ENCODE peak calls at places on chromosomes 1 and 21, in nine cellular contexts. One of them, this sample, is unnamed.
A peak's percentile ranks its signal among the peaks of the same experiment; 100 is the strongest.

GRCh38 chr1:115432061-115432460 is 94.0 kb upstream of the NGF start:
- DNase-seq in left ventricle myocardium inferior: no peak
- DNase-seq in prostate gland: no peak
- DNase-seq in CD8-positive, alpha-beta T cell: no peak
- DNase-seq in SJSA1: no peak
- DNase-seq in heart right ventricle: no peak
- DNase-seq in uterus: no peak
- DNase-seq in iPS DF 6.9: no peak
- DNase-seq in CD8-positive, alpha-beta memory T cell: no peak
- DNase-seq in this sample: no peak

GRCh38 chr1:205600085-205600484 is 31.7 kb downstream of the ELK4 start:
- DNase-seq in SJSA1: no peak
- DNase-seq in uterus: no peak
- DNase-seq in iPS DF 6.9: no peak
- DNase-seq in CD8-positive, alpha-beta T cell: peak; percentile 5
- DNase-seq in prostate gland: no peak
- DNase-seq in CD8-positive, alpha-beta memory T cell: no peak
- DNase-seq in heart right ventricle: no peak
- DNase-seq in left ventricle myocardium inferior: no peak
- DNase-seq in this sample: no peak

GRCh38 chr1:218401896-218402770 is 57.0 kb downstream of the TGFB2 start:
- DNase-seq in CD8-positive, alpha-beta T cell: no peak
- DNase-seq in uterus: no peak
- DNase-seq in prostate gland: no peak
- DNase-seq in SJSA1: no peak
- DNase-seq in left ventricle myocardium inferior: no peak
- DNase-seq in CD8-positive, alpha-beta memory T cell: no peak
- DNase-seq in heart right ventricle: no peak
- DNase-seq in iPS DF 6.9: no peak
- DNase-seq in this sample: no peak

GRCh38 chr1:2910211-2910610 is 108.7 kb upstream of the TTC34 start:
- DNase-seq in iPS DF 6.9: no peak
- DNase-seq in CD8-positive, alpha-beta memory T cell: no peak
- DNase-seq in uterus: no peak
- DNase-seq in heart right ventricle: no peak
- DNase-seq in CD8-positive, alpha-beta T cell: no peak
- DNase-seq in left ventricle myocardium inferior: no peak
- DNase-seq in SJSA1: no peak
- DNase-seq in prostate gland: no peak
- DNase-seq in this sample: no peak

GRCh38 chr1:160124709-160125478 is 9.3 kb downstream of the ATP1A2 start:
- DNase-seq in prostate gland: no peak
- DNase-seq in uterus: no peak
- DNase-seq in CD8-positive, alpha-beta memory T cell: no peak
- DNase-seq in SJSA1: peak; percentile 88
- DNase-seq in CD8-positive, alpha-beta T cell: no peak
- DNase-seq in heart right ventricle: no peak
- DNase-seq in left ventricle myocardium inferior: no peak
- DNase-seq in iPS DF 6.9: no peak
- DNase-seq in this sample: peak; percentile 71

GRCh38 chr1:16073490-16074104 is at the start of gene FAM131C:
- DNase-seq in uterus: no peak
- DNase-seq in prostate gland: no peak
- DNase-seq in iPS DF 6.9: no peak
- DNase-seq in left ventricle myocardium inferior: no peak
- DNase-seq in CD8-positive, alpha-beta T cell: peak; percentile 59
- DNase-seq in heart right ventricle: no peak
- DNase-seq in CD8-positive, alpha-beta memory T cell: peak; percentile 30
- DNase-seq in SJSA1: no peak
- DNase-seq in this sample: peak; percentile 97

GRCh38 chr1:82991569-82991968 is 1007.4 kb downstream of the TTLL7 start:
- DNase-seq in CD8-positive, alpha-beta T cell: no peak
- DNase-seq in CD8-positive, alpha-beta memory T cell: no peak
- DNase-seq in iPS DF 6.9: no peak
- DNase-seq in SJSA1: no peak
- DNase-seq in left ventricle myocardium inferior: no peak
- DNase-seq in uterus: no peak
- DNase-seq in prostate gland: no peak
- DNase-seq in heart right ventricle: no peak
- DNase-seq in this sample: no peak

GRCh38 chr1:98496246-98496995 is 165.1 kb upstream of the SNX7 start:
- DNase-seq in iPS DF 6.9: no peak
- DNase-seq in CD8-positive, alpha-beta T cell: no peak
- DNase-seq in left ventricle myocardium inferior: no peak
- DNase-seq in SJSA1: no peak
- DNase-seq in CD8-positive, alpha-beta memory T cell: no peak
- DNase-seq in prostate gland: no peak
- DNase-seq in heart right ventricle: no peak
- DNase-seq in uterus: no peak
- DNase-seq in this sample: no peak

GRCh38 chr1:50268049-50268448 is 155.2 kb downstream of the DMRTA2 start:
- DNase-seq in iPS DF 6.9: no peak
- DNase-seq in prostate gland: no peak
- DNase-seq in left ventricle myocardium inferior: no peak
- DNase-seq in CD8-positive, alpha-beta T cell: no peak
- DNase-seq in heart right ventricle: no peak
- DNase-seq in CD8-positive, alpha-beta memory T cell: no peak
- DNase-seq in SJSA1: no peak
- DNase-seq in uterus: no peak
- DNase-seq in this sample: peak; percentile 68

GRCh38 chr1:21638531-21639341 is 30.4 kb downstream of the RAP1GAP start:
- DNase-seq in CD8-positive, alpha-beta T cell: no peak
- DNase-seq in uterus: no peak
- DNase-seq in SJSA1: no peak
- DNase-seq in iPS DF 6.9: no peak
- DNase-seq in left ventricle myocardium inferior: peak; percentile 22
- DNase-seq in prostate gland: no peak
- DNase-seq in heart right ventricle: no peak
- DNase-seq in CD8-positive, alpha-beta memory T cell: no peak
- DNase-seq in this sample: no peak

GRCh38 chr1:41387667-41388091 is 26.4 kb downstream of the FOXO6 start:
- DNase-seq in iPS DF 6.9: peak; percentile 66
- DNase-seq in prostate gland: peak; percentile 92
- DNase-seq in CD8-positive, alpha-beta T cell: no peak
- DNase-seq in left ventricle myocardium inferior: peak; percentile 87
- DNase-seq in CD8-positive, alpha-beta memory T cell: no peak
- DNase-seq in uterus: peak; percentile 93
- DNase-seq in SJSA1: no peak
- DNase-seq in heart right ventricle: peak; percentile 87
- DNase-seq in this sample: peak; percentile 95

GRCh38 chr1:82600314-82600713 is 799.6 kb downstream of the ADGRL2 start:
- DNase-seq in CD8-positive, alpha-beta memory T cell: no peak
- DNase-seq in iPS DF 6.9: no peak
- DNase-seq in left ventricle myocardium inferior: no peak
- DNase-seq in CD8-positive, alpha-beta T cell: no peak
- DNase-seq in SJSA1: no peak
- DNase-seq in prostate gland: no peak
- DNase-seq in heart right ventricle: no peak
- DNase-seq in uterus: no peak
- DNase-seq in this sample: no peak

GRCh38 chr1:234111458-234112142 is 207.1 kb downstream of the SLC35F3 start:
- DNase-seq in uterus: no peak
- DNase-seq in left ventricle myocardium inferior: peak; percentile 33
- DNase-seq in iPS DF 6.9: peak; percentile 61
- DNase-seq in SJSA1: no peak
- DNase-seq in prostate gland: peak; percentile 5
- DNase-seq in CD8-positive, alpha-beta T cell: no peak
- DNase-seq in CD8-positive, alpha-beta memory T cell: no peak
- DNase-seq in heart right ventricle: peak; percentile 27
- DNase-seq in this sample: peak; percentile 47

GRCh38 chr1:234109840-234110239 is 205.4 kb downstream of the SLC35F3 start:
- DNase-seq in SJSA1: no peak
- DNase-seq in prostate gland: no peak
- DNase-seq in left ventricle myocardium inferior: no peak
- DNase-seq in CD8-positive, alpha-beta memory T cell: no peak
- DNase-seq in iPS DF 6.9: no peak
- DNase-seq in CD8-positive, alpha-beta T cell: no peak
- DNase-seq in uterus: no peak
- DNase-seq in heart right ventricle: no peak
- DNase-seq in this sample: no peak

GRCh38 chr1:234106032-234106431 is 201.6 kb downstream of the SLC35F3 start:
- DNase-seq in CD8-positive, alpha-beta memory T cell: no peak
- DNase-seq in SJSA1: no peak
- DNase-seq in prostate gland: no peak
- DNase-seq in heart right ventricle: no peak
- DNase-seq in iPS DF 6.9: no peak
- DNase-seq in uterus: no peak
- DNase-seq in left ventricle myocardium inferior: no peak
- DNase-seq in CD8-positive, alpha-beta T cell: no peak
- DNase-seq in this sample: no peak

GRCh38 chr1:234107416-234108021 is 203.0 kb downstream of the SLC35F3 start:
- DNase-seq in left ventricle myocardium inferior: no peak
- DNase-seq in prostate gland: peak; percentile 19
- DNase-seq in iPS DF 6.9: no peak
- DNase-seq in heart right ventricle: no peak
- DNase-seq in CD8-positive, alpha-beta memory T cell: no peak
- DNase-seq in CD8-positive, alpha-beta T cell: no peak
- DNase-seq in uterus: no peak
- DNase-seq in SJSA1: no peak
- DNase-seq in this sample: no peak

DNA sequence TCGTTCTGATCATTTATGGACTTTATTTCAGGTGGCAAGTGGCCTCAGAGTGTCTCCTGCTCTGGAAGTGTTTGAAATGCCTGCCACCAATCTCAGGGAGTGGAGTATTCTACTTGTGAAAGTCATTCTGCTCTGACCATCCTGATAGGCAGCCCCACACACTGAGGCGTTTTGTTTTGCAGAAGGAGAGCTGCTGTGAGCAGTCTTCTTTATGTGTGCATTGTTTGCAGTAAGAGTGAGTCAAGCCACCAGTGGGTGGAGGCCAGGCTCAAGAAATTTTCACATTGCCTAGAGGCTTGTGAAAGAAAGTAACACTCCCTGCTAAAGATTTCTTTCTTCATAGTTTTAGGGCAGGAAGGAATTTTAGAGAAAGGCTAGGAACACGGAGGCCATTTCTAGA is 204.4 kb downstream of the SLC35F3 start:
- DNase-seq in heart right ventricle: no peak
- DNase-seq in left ventricle myocardium inferior: no peak
- DNase-seq in iPS DF 6.9: no peak
- DNase-seq in SJSA1: no peak
- DNase-seq in CD8-positive, alpha-beta memory T cell: no peak
- DNase-seq in prostate gland: no peak
- DNase-seq in uterus: no peak
- DNase-seq in CD8-positive, alpha-beta T cell: no peak
- DNase-seq in this sample: no peak
- H3K27me3 ChIP-seq in heart right ventricle: peaks cover 10% of the 10 kb centered on the region
- H3K27me3 ChIP-seq in left ventricle myocardium inferior: peaks cover 33% of the 10 kb centered on the region
- H3K27me3 ChIP-seq in iPS DF 6.9: no peaks in the 10 kb centered on the region
- H3K27me3 ChIP-seq in SJSA1: peaks cover 5% of the 10 kb centered on the region
- H3K27me3 ChIP-seq in CD8-positive, alpha-beta memory T cell: no peaks in the 10 kb centered on the region
- H3K27me3 ChIP-seq in prostate gland: no peaks in the 10 kb centered on the region
- H3K27me3 ChIP-seq in uterus: no peaks in the 10 kb centered on the region
- H3K27me3 ChIP-seq in CD8-positive, alpha-beta T cell: no peaks in the 10 kb centered on the region
- H3K27me3 ChIP-seq in this sample: no peaks in the 10 kb centered on the region

GRCh38 chr1:183554577-183554976 is 35.7 kb downstream of the NCF2 start:
- DNase-seq in heart right ventricle: no peak
- DNase-seq in iPS DF 6.9: no peak
- DNase-seq in left ventricle myocardium inferior: no peak
- DNase-seq in CD8-positive, alpha-beta T cell: no peak
- DNase-seq in CD8-positive, alpha-beta memory T cell: no peak
- DNase-seq in prostate gland: no peak
- DNase-seq in uterus: no peak
- DNase-seq in SJSA1: no peak
- DNase-seq in this sample: no peak
- H3K36me3 ChIP-seq in heart right ventricle: peaks cover 88% of the 10 kb centered on the region
- H3K36me3 ChIP-seq in iPS DF 6.9: peaks cover 9% of the 10 kb centered on the region
- H3K36me3 ChIP-seq in left ventricle myocardium inferior: peaks cover 58% of the 10 kb centered on the region
- H3K36me3 ChIP-seq in CD8-positive, alpha-beta T cell: peaks cover 26% of the 10 kb centered on the region
- H3K36me3 ChIP-seq in CD8-positive, alpha-beta memory T cell: peaks cover 34% of the 10 kb centered on the region
- H3K36me3 ChIP-seq in prostate gland: no peaks in the 10 kb centered on the region
- H3K36me3 ChIP-seq in uterus: no peaks in the 10 kb centered on the region
- H3K36me3 ChIP-seq in SJSA1: peaks cover 59% of the 10 kb centered on the region
- H3K36me3 ChIP-seq in this sample: peaks cover 9% of the 10 kb centered on the region

GRCh38 chr1:183423541-183423940 is 5.4 kb upstream of the NMNAT2 start:
- DNase-seq in CD8-positive, alpha-beta memory T cell: no peak
- DNase-seq in left ventricle myocardium inferior: no peak
- DNase-seq in iPS DF 6.9: no peak
- DNase-seq in prostate gland: no peak
- DNase-seq in uterus: no peak
- DNase-seq in heart right ventricle: no peak
- DNase-seq in CD8-positive, alpha-beta T cell: no peak
- DNase-seq in SJSA1: no peak
- DNase-seq in this sample: no peak
- H3K27me3 ChIP-seq in CD8-positive, alpha-beta memory T cell: peaks cover 8% of the 10 kb centered on the region
- H3K27me3 ChIP-seq in left ventricle myocardium inferior: peaks cover 40% of the 10 kb centered on the region
- H3K27me3 ChIP-seq in iPS DF 6.9: no peaks in the 10 kb centered on the region
- H3K27me3 ChIP-seq in prostate gland: no peaks in the 10 kb centered on the region
- H3K27me3 ChIP-seq in uterus: no peaks in the 10 kb centered on the region
- H3K27me3 ChIP-seq in heart right ventricle: peaks cover 49% of the 10 kb centered on the region
- H3K27me3 ChIP-seq in CD8-positive, alpha-beta T cell: peaks cover 9% of the 10 kb centered on the region
- H3K27me3 ChIP-seq in SJSA1: peaks cover 27% of the 10 kb centered on the region
- H3K27me3 ChIP-seq in this sample: no peaks in the 10 kb centered on the region

GRCh38 chr1:235124665-235125064 is 4.0 kb downstream of the TOMM20 start:
- DNase-seq in heart right ventricle: no peak
- DNase-seq in CD8-positive, alpha-beta T cell: no peak
- DNase-seq in CD8-positive, alpha-beta memory T cell: no peak
- DNase-seq in iPS DF 6.9: no peak
- DNase-seq in uterus: no peak
- DNase-seq in SJSA1: no peak
- DNase-seq in left ventricle myocardium inferior: no peak
- DNase-seq in prostate gland: no peak
- DNase-seq in this sample: no peak
- H3K36me3 ChIP-seq in heart right ventricle: peaks cover 57% of the 10 kb centered on the region
- H3K36me3 ChIP-seq in CD8-positive, alpha-beta T cell: peaks cover 10% of the 10 kb centered on the region
- H3K36me3 ChIP-seq in CD8-positive, alpha-beta memory T cell: peaks cover 15% of the 10 kb centered on the region
- H3K36me3 ChIP-seq in iPS DF 6.9: peaks cover 7% of the 10 kb centered on the region
- H3K36me3 ChIP-seq in uterus: no peaks in the 10 kb centered on the region
- H3K36me3 ChIP-seq in SJSA1: peaks cover 75% of the 10 kb centered on the region
- H3K36me3 ChIP-seq in left ventricle myocardium inferior: peaks cover 24% of the 10 kb centered on the region
- H3K36me3 ChIP-seq in prostate gland: no peaks in the 10 kb centered on the region
- H3K36me3 ChIP-seq in this sample: peaks cover 6% of the 10 kb centered on the region

GRCh38 chr1:180230416-180230790 is 339 bp downstream of the LHX4 start:
- DNase-seq in SJSA1: no peak
- DNase-seq in iPS DF 6.9: no peak
- DNase-seq in left ventricle myocardium inferior: no peak
- DNase-seq in CD8-positive, alpha-beta memory T cell: no peak
- DNase-seq in CD8-positive, alpha-beta T cell: no peak
- DNase-seq in uterus: no peak
- DNase-seq in prostate gland: no peak
- DNase-seq in heart right ventricle: no peak
- DNase-seq in this sample: peak; percentile 88
- H3K27me3 ChIP-seq in SJSA1: peaks cover 45% of the 10 kb centered on the region
- H3K27me3 ChIP-seq in iPS DF 6.9: peaks cover 47% of the 10 kb centered on the region
- H3K27me3 ChIP-seq in left ventricle myocardium inferior: peaks cover 100% of the 10 kb centered on the region
- H3K27me3 ChIP-seq in CD8-positive, alpha-beta memory T cell: peaks cover 57% of the 10 kb centered on the region
- H3K27me3 ChIP-seq in CD8-positive, alpha-beta T cell: peaks cover 56% of the 10 kb centered on the region
- H3K27me3 ChIP-seq in uterus: peaks cover 46% of the 10 kb centered on the region
- H3K27me3 ChIP-seq in prostate gland: peaks cover 46% of the 10 kb centered on the region
- H3K27me3 ChIP-seq in heart right ventricle: peaks cover 100% of the 10 kb centered on the region
- H3K27me3 ChIP-seq in this sample: peaks cover 90% of the 10 kb centered on the region

GRCh38 chr21:42853621-42854020 is 25.7 kb downstream of the WDR4 start:
- DNase-seq in prostate gland: no peak
- DNase-seq in iPS DF 6.9: no peak
- DNase-seq in heart right ventricle: no peak
- DNase-seq in SJSA1: no peak
- DNase-seq in uterus: no peak
- DNase-seq in CD8-positive, alpha-beta T cell: no peak
- DNase-seq in left ventricle myocardium inferior: no peak
- DNase-seq in CD8-positive, alpha-beta memory T cell: no peak
- DNase-seq in this sample: no peak
- H3K36me3 ChIP-seq in prostate gland: peaks cover 13% of the 10 kb centered on the region
- H3K36me3 ChIP-seq in iPS DF 6.9: peaks cover 78% of the 10 kb centered on the region
- H3K36me3 ChIP-seq in heart right ventricle: peaks cover 97% of the 10 kb centered on the region
- H3K36me3 ChIP-seq in SJSA1: peaks cover 95% of the 10 kb centered on the region
- H3K36me3 ChIP-seq in uterus: no peaks in the 10 kb centered on the region
- H3K36me3 ChIP-seq in CD8-positive, alpha-beta T cell: peaks cover 55% of the 10 kb centered on the region
- H3K36me3 ChIP-seq in left ventricle myocardium inferior: peaks cover 86% of the 10 kb centered on the region
- H3K36me3 ChIP-seq in CD8-positive, alpha-beta memory T cell: peaks cover 50% of the 10 kb centered on the region
- H3K36me3 ChIP-seq in this sample: peaks cover 58% of the 10 kb centered on the region

This sample was measured in H7.